ENCODE peak calls at places on chromosomes 3 and 15, in four cellular contexts. U is stomach, G is GM12865, X is AG10803. S is an unnamed sample.

GRCh38 chr3:3800076-3800448 is 831 bp downstream of the LRRN1 start:
- DNase-seq in U (peak), G (no peak), X (no peak), S (no peak)

GRCh38 chr3:195777975-195778374 is 33.8 kb downstream of the MUC4 start:
- DNase-seq in U (no peak), G (no peak), X (no peak), S (no peak)

GRCh38 chr3:13550257-13550693 is 1.4 kb downstream of the FBLN2 start:
- DNase-seq in U (no peak), G (no peak), X (no peak), S (no peak)

GRCh38 chr3:62261800-62262199 is 111.5 kb downstream of the FEZF2 start:
- DNase-seq in U (no peak), G (no peak), X (no peak), S (no peak)

GRCh38 chr15:27271258-27271657 is 300.3 kb downstream of the GABRG3 start:
- DNase-seq in U (no peak), G (no peak), X (no peak), S (no peak)

GRCh38 chr3:152902141-152902669 is 67.3 kb downstream of the P2RY1 start:
- DNase-seq in U (no peak), G (no peak), X (no peak), S (no peak)

GRCh38 chr3:38455639-38456430 is 2.1 kb downstream of the ACVR2B start:
- DNase-seq in U (no peak), G (no peak), X (no peak), S (no peak)

GRCh38 chr3:196016485-196016884 is 65.4 kb downstream of the TFRC start:
- DNase-seq in U (no peak), G (peak), X (peak), S (peak)

GRCh38 chr3:126268866-126269265 is 88.3 kb downstream of the KLF15 start:
- DNase-seq in U (no peak), G (no peak), X (no peak), S (no peak)

GRCh38 chr3:126267169-126267975 is 87.0 kb upstream of the ALDH1L1 start:
- DNase-seq in U (peak), G (no peak), X (peak), S (peak)

GRCh38 chr3:126266850-126267168 is 86.4 kb upstream of the ALDH1L1 start:
- DNase-seq in U (no peak), G (no peak), X (no peak), S (no peak)

GRCh38 chr3:126269360-126269759 is 87.8 kb downstream of the KLF15 start:
- DNase-seq in U (no peak), G (no peak), X (no peak), S (no peak)

GRCh38 chr3:126267976-126268615 is 87.7 kb upstream of the ALDH1L1 start:
- DNase-seq in U (no peak), G (no peak), X (no peak), S (no peak)
- H3K4me3 ChIP-seq in U (peak), G (no peak), X (peak), S (peak)

DNA sequence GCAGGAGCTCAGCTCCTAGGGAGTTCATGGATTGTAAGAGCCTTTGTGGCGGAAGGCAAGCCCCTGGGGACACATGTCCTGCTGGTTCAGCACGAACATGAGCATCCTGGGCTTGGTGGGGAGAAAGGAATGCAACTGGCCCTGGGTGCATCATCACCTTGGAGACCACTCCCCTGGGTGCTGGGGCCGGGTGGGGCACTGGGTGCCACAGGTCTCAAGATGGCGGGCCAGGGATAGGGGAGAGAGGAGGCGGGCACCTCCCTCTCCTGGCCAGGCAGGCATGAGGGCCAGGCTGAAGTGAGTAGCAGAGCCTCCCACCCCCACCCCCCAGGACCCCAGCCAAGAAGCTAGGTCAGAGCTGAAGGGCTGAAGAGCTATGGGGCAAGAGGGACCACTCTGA is 768 bp downstream of the PCBP4 start:
- DNase-seq in U (no peak), G (no peak), X (no peak), S (no peak)
- H3K4me3 ChIP-seq in U (peak), G (peak), X (peak), S (peak)

GRCh38 chr3:158560979-158561378 is 10.0 kb upstream of the MLF1 start:
- DNase-seq in U (no peak), G (no peak), X (no peak), S (no peak)
- H3K4me3 ChIP-seq in U (no peak), G (no peak), X (no peak), S (no peak)

DNA sequence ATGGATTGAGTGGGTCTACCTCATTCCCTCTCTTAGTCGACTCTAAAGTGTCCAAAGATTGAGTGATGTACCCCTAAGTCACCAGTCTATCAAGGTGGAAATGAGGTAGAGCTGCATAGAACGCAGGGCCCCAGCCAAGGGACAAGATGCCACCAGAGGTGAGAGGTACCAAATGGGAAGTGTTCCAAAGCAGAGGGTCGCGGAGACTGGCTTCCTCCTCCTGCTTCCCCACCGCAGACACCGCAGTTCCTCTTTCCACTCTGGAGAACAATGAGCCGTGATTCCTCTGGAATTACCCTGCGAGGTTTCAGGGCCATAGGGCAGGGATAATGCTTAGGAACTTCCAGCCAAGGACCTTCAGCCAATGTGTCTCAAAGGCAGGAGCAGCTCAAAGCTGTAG is 55.8 kb downstream of the DAPK2 start:
- DNase-seq in U (no peak), G (no peak), X (no peak), S (no peak)
- H3K4me3 ChIP-seq in U (no peak), G (peak), X (no peak), S (no peak)

DNA sequence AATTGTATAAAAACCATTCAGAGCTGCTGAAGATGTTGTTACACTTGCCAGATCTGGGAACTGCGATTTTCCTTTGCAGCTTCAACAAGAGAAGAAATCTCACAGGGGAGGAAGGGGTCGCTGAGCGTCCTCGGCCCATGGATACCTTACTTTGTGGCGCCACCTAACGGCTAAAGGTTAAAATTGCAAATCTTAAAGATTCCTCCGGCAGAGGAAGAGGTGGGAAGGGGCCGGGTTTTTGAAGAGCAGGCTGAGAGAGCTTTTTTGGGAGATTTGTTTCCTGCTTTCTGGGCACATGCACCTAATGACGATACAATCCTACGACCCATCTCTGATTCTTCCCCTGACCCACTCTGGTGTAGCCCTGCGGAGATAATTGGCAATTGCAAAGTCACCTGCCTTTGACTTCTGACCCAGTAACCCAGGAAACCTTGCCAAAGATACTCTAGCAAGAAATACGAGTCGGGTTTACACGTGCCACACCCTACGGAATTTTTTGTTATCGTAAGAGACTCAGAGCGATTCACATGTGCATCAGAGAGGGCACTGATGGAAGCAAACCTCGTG is 55.4 kb upstream of the CHRNA7 start:
- DNase-seq in U (no peak), G (peak), X (peak), S (no peak)
- H3K4me3 ChIP-seq in U (peak), G (no peak), X (no peak), S (peak)

S was measured in skeletal muscle cell.